ENCODE peak calls at places on chromosomes 6 and 20, in nine cellular contexts. N is A549, P is left ventricle myocardium inferior, L is fibroblast of lung, U is pancreas, O is heart left ventricle, V is heart right ventricle, Y is transverse colon, F is hepatocyte. G is an unnamed sample.

GRCh38 chr6:79536615-79536968 is 638 bp downstream of the LCA5 start:
- DNase-seq in F (peak; percentile 36), Y (peak; percentile 17), N (no peak), U (peak; percentile 13), O (peak; percentile 64), L (peak; percentile 45), P (peak; percentile 55), V (peak; percentile 55), G (peak; percentile 45)

GRCh38 chr6:43246301-43247114 is 3.2 kb downstream of the TTBK1 start:
- DNase-seq in U (peak; percentile 74), V (peak; percentile 67), N (peak; percentile 35), P (peak; percentile 51), Y (peak; percentile 71), L (no peak), F (peak; percentile 53), O (peak; percentile 76), G (peak; percentile 52)

GRCh38 chr6:47420394-47421371 is 56.9 kb upstream of the CD2AP start:
- DNase-seq in P (no peak), N (no peak), Y (no peak), L (peak; percentile 93), U (peak; percentile 32), V (no peak), O (no peak), F (peak; percentile 42), G (no peak)

GRCh38 chr6:24752503-24752902 is 22.2 kb upstream of the GMNN start:
- DNase-seq in U (no peak), F (no peak), O (no peak), N (no peak), V (no peak), P (no peak), Y (no peak), L (no peak), G (no peak)

GRCh38 chr20:3541887-3542721 is 71.3 kb downstream of the ATRN start:
- DNase-seq in L (no peak), V (no peak), Y (no peak), F (no peak), U (no peak), N (no peak), O (no peak), P (no peak), G (no peak)

GRCh38 chr6:120615238-120615637 is 719.0 kb downstream of the TBC1D32 start:
- DNase-seq in N (no peak), F (no peak), U (no peak), P (no peak), V (no peak), L (no peak), Y (no peak), O (no peak), G (no peak)

GRCh38 chr20:46159101-46159897 is 41.2 kb downstream of the CD40 start:
- DNase-seq in N (no peak), V (no peak), U (no peak), L (no peak), O (no peak), P (no peak), F (no peak), Y (no peak), G (no peak)

GRCh38 chr6:131400054-131400781 is 172.8 kb upstream of the ARG1 start:
- DNase-seq in Y (no peak), L (peak; percentile 93), U (no peak), O (no peak), F (no peak), N (peak; percentile 13), P (no peak), V (no peak), G (no peak)

GRCh38 chr20:62590301-62591121 is 51.8 kb upstream of the SLCO4A1 start:
- DNase-seq in F (no peak), U (no peak), P (no peak), V (no peak), Y (no peak), N (peak; percentile 50), O (peak; percentile 61), L (peak; percentile 87), G (peak; percentile 73)

GRCh38 chr20:62591591-62591990 is 50.7 kb upstream of the SLCO4A1 start:
- DNase-seq in P (no peak), U (no peak), V (no peak), O (no peak), L (no peak), Y (no peak), F (no peak), N (no peak), G (peak; percentile 6)

GRCh38 chr20:62591122-62591468 is 51.2 kb upstream of the SLCO4A1 start:
- DNase-seq in N (no peak), Y (no peak), V (no peak), F (no peak), L (no peak), P (no peak), U (no peak), O (peak; percentile 53), G (no peak)

GRCh38 chr20:62593616-62594015 is 48.7 kb upstream of the SLCO4A1 start:
- DNase-seq in O (peak; percentile 37), Y (no peak), N (no peak), F (no peak), P (no peak), U (no peak), V (no peak), L (no peak), G (peak; percentile 7)

GRCh38 chr20:62592506-62593177 is 49.7 kb upstream of the SLCO4A1 start:
- DNase-seq in N (no peak), O (peak; percentile 24), U (no peak), V (no peak), F (no peak), Y (no peak), P (no peak), L (no peak), G (no peak)
- H3K4me1 ChIP-seq in N (peaks cover 17% of the 10 kb centered on the region), O (peaks cover 14% of the 10 kb centered on the region), U (no peaks in the 10 kb centered on the region), V (no peaks in the 10 kb centered on the region), F (no peaks in the 10 kb centered on the region), Y (no peaks in the 10 kb centered on the region), P (peaks cover 12% of the 10 kb centered on the region), L (no peaks in the 10 kb centered on the region), G (no peaks in the 10 kb centered on the region)

GRCh38 chr6:34145161-34146020 is 496 bp downstream of the GRM4 start:
- DNase-seq in F (peak; percentile 65), U (peak; percentile 18), O (peak; percentile 64), Y (no peak), P (no peak), N (no peak), V (no peak), L (peak; percentile 66), G (no peak)

GRCh38 chr6:34142599-34142998 is 3.3 kb downstream of the GRM4 start:
- DNase-seq in V (no peak), O (peak; percentile 41), P (no peak), Y (no peak), N (no peak), L (no peak), F (peak; percentile 36), U (peak; percentile 18), G (no peak)

GRCh38 chr6:34143196-34143883 is 2.5 kb downstream of the GRM4 start:
- DNase-seq in V (no peak), L (no peak), Y (no peak), U (no peak), F (no peak), O (peak; percentile 34), P (no peak), N (no peak), G (no peak)

GRCh38 chr6:34144581-34145160 is 1.2 kb downstream of the GRM4 start:
- DNase-seq in P (no peak), O (peak; percentile 52), N (no peak), L (no peak), U (no peak), V (no peak), Y (no peak), F (no peak), G (peak; percentile 50)

GRCh38 chr6:34143884-34144580 is 1.9 kb downstream of the GRM4 start:
- DNase-seq in V (no peak), F (peak; percentile 69), L (peak; percentile 13), P (no peak), N (peak; percentile 40), O (peak; percentile 54), Y (no peak), U (no peak), G (peak; percentile 65)
- TF ChIP-seq CTCF in V (no peak), F (peak; percentile 39), L (no peak), P (no peak), N (peak; percentile 25), O (no peak), Y (no peak), U (no peak), G (no peak)

DNA sequence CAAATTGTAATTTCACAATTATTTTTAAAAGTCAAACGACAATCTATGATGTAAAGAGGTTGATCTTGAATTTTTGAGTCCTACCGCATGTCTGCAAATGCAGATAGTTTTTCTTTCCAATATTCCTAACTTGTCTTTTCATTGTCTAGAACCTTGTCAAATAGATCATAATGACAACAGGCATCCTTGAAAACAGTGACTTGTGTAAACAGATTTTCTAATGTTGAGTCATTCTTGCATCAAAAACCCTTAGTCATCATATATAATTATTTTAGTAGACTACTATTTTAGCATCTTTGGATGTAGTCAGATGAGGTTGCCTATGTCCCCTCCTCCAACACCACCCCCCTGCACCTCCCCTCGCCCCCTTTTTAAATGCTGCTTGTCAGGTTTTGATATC is 43.8 kb downstream of the BMP6 start:
- DNase-seq in P (no peak), F (no peak), Y (no peak), V (no peak), O (no peak), U (no peak), N (peak; percentile 26), L (peak; percentile 41), G (no peak)
- H3K4me1 ChIP-seq in P (no peaks in the 10 kb centered on the region), F (no peaks in the 10 kb centered on the region), Y (no peaks in the 10 kb centered on the region), V (no peaks in the 10 kb centered on the region), O (no peaks in the 10 kb centered on the region), U (no peaks in the 10 kb centered on the region), N (peaks cover 20% of the 10 kb centered on the region), L (no peaks in the 10 kb centered on the region), G (no peaks in the 10 kb centered on the region)

GRCh38 chr6:30397697-30398096 is 52.7 kb downstream of the RPP21 start:
- DNase-seq in P (no peak), V (no peak), U (no peak), L (no peak), Y (no peak), O (no peak), F (no peak), N (no peak), G (no peak)
- TF ChIP-seq CTCF in P (no peak), V (no peak), U (no peak), L (no peak), Y (no peak), O (no peak), F (no peak), N (no peak), G (no peak)

G was measured in psoas muscle.